ENCODE peak calls at places on chromosomes 4 and X, in six cellular contexts. D, I, B, Q, G and O are unnamed samples. For H3K27me3, the result is how much of the 10 kb centered on the place peaks cover.

GRCh38 chrX:4935387-4935786 is 1221.9 kb upstream of the PRKX start:
- DNase-seq in D (no peak), I (no peak), Q (no peak), B (no peak), G (no peak), O (no peak)

GRCh38 chrX:38379088-38379487 is 26.7 kb downstream of the OTC start:
- DNase-seq in Q (no peak), B (no peak), I (no peak), G (no peak), D (no peak), O (no peak)

GRCh38 chrX:155069414-155069813 is 1.5 kb downstream of the CMC4 start:
- DNase-seq in I (no peak), G (no peak), B (no peak), Q (no peak), D (no peak), O (no peak)

GRCh38 chr4:148330161-148330560 is 112.1 kb downstream of the NR3C2 start:
- DNase-seq in I (no peak), D (no peak), B (no peak), Q (no peak), G (no peak), O (no peak)

GRCh38 chr4:2354127-2354526 is 64.3 kb downstream of the ZFYVE28 start:
- DNase-seq in B (peak), G (peak), D (peak), I (no peak), Q (no peak), O (no peak)

GRCh38 chr4:156830356-156830755 is 141.2 kb downstream of the PDGFC start:
- DNase-seq in I (no peak), D (peak), B (no peak), G (no peak), Q (no peak), O (no peak)

GRCh38 chr4:6395466-6396228 is 76.8 kb downstream of the PPP2R2C start:
- DNase-seq in G (peak), D (no peak), Q (no peak), I (no peak), B (no peak), O (no peak)

GRCh38 chrX:10496345-10496965 is 123.9 kb downstream of the MID1 start:
- DNase-seq in I (no peak), Q (no peak), D (peak), G (no peak), B (no peak), O (no peak)

GRCh38 chrX:125150231-125150630 is 169.4 kb upstream of the TEX13C start:
- DNase-seq in Q (no peak), I (no peak), B (no peak), D (no peak), G (no peak), O (no peak)

GRCh38 chr4:100581337-100581736 is 63.5 kb upstream of the EMCN start:
- DNase-seq in B (no peak), I (no peak), G (no peak), D (no peak), Q (no peak), O (no peak)

GRCh38 chr4:46889410-46889809 is 19.6 kb downstream of the COX7B2 start:
- DNase-seq in I (no peak), D (no peak), B (no peak), Q (no peak), G (no peak), O (no peak)

DNA sequence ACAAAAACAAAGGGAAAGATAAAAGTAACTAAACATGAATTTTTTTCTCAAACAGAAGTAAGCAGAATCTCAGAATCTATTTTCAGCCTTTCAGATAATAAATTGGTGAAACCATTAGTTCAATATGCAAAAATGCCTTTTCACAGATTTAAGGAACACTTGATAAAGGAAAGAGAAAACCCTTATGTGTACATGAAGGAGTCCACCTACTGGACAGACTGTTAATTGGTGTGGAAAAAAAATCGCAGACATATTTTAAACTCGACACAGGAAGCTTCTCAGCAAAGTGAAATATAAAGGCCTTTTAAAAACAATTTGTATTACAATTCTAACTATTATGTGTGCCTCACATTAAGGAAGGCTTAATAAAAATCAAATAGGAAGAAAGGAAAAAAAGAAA is 22.3 kb downstream of the COX7B2 start:
- DNase-seq in G (no peak), D (peak), I (no peak), B (no peak), Q (no peak), O (no peak)
- H3K4me3 ChIP-seq in G (no peak), D (no peak), I (no peak), B (no peak), Q (no peak), O (no peak)

GRCh38 chr4:26326791-26327190 is 6.0 kb downstream of the RBPJ start:
- DNase-seq in D (peak), B (no peak), Q (no peak), G (no peak), I (no peak), O (no peak)
- H3K27ac ChIP-seq in D (peak), B (no peak), Q (no peak), G (no peak), I (no peak), O (no peak)

DNA sequence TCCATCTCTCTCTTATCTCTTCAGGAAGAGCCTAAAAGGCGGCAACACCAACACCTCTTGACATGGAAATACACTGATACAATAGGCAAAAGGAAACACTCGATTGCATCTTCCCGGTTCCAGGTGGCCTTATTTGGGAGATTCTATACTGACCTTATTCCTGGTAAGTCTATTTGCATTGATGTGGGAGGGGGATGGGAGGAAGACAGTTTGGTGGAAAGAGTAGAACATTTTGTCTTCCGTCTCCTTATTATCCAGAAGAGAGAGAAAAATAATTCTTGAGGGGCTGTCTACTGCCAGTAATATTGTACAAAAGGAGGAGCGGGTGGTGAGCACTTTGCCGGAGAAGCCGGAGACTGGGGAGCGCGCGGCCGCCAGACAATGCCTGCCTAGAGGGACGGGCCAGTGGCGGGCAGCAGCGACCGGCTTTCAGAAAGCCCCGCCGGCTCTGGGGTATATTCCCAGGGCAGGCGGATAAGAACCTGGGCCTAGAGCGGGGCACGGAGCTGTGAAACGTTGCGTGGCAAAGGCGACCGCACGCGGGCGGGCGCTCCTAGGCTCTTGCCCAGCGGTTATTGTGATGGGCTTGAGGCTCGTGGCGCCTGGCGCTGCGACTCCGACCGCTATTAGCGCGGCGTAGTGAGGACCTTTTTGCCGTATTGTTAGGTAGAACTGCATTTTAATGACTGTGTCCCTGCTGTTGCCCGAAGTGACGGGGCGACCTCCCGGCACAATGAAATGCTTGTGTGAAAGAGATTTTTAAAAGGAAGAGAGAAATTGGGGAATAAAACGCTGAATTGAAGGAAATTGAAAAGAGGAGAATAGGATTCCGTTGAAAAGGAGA is 520 bp downstream of the PRDM8 start:
- DNase-seq in B (no peak), G (peak), I (no peak), D (no peak), Q (no peak), O (peak)
- H3K27me3 ChIP-seq in B (under half), G (half or more), I (half or more), D (under half), Q (under half), O (under half)

GRCh38 chr4:982291-982690 is 4.6 kb upstream of the IDUA start:
- DNase-seq in B (no peak), D (no peak), I (no peak), G (peak), Q (no peak), O (no peak)

GRCh38 chr4:982814-983213 is 4.0 kb upstream of the IDUA start:
- DNase-seq in Q (no peak), B (no peak), I (no peak), G (peak), D (no peak), O (no peak)

GRCh38 chr4:986428-986948 is 356 bp upstream of the IDUA start:
- DNase-seq in B (no peak), D (no peak), I (no peak), Q (no peak), G (no peak), O (no peak)

GRCh38 chr4:985123-985830 is 1.6 kb upstream of the IDUA start:
- DNase-seq in G (peak), D (peak), B (peak), Q (peak), I (no peak), O (peak)

GRCh38 chr4:984336-985054 is 2.3 kb upstream of the IDUA start:
- DNase-seq in Q (no peak), D (no peak), I (no peak), B (no peak), G (peak), O (no peak)
- H3K4me3 ChIP-seq in Q (peak), D (no peak), I (peak), B (peak), G (peak), O (peak)

GRCh38 chr4:152462047-152462446 is 73.8 kb downstream of the FBXW7 start:
- DNase-seq in I (no peak), G (no peak), D (no peak), B (peak), Q (no peak), O (no peak)
- H3K27ac ChIP-seq in I (no peak), G (no peak), D (no peak), B (peak), Q (no peak), O (no peak)

GRCh38 chr4:8108261-8108660 is 50.4 kb downstream of the ABLIM2 start:
- DNase-seq in I (no peak), Q (no peak), B (no peak), G (peak), D (no peak), O (no peak)
- H3K27me3 ChIP-seq in I (under half), Q (under half), B (under half), G (under half), D (under half), O (under half)

GRCh38 chr4:122152699-122153328 is 683 bp downstream of the BLTP1 start:
- DNase-seq in I (no peak), D (peak), Q (no peak), G (peak), B (peak), O (peak)
- H3K4me3 ChIP-seq in I (peak), D (peak), Q (peak), G (peak), B (peak), O (peak)

GRCh38 chr4:145935253-145936141 is 3.1 kb downstream of the ZNF827 start:
- DNase-seq in D (peak), B (no peak), G (no peak), I (no peak), Q (no peak), O (peak)

GRCh38 chr4:145934434-145935047 is 4.1 kb downstream of the ZNF827 start:
- DNase-seq in I (no peak), D (no peak), B (no peak), G (no peak), Q (no peak), O (no peak)

GRCh38 chr4:145930592-145930991 is 8.0 kb downstream of the ZNF827 start:
- DNase-seq in D (peak), Q (no peak), G (no peak), B (no peak), I (no peak), O (peak)

GRCh38 chr4:145931403-145931802 is 7.2 kb downstream of the ZNF827 start:
- DNase-seq in D (no peak), G (no peak), B (no peak), Q (no peak), I (no peak), O (no peak)

GRCh38 chr4:145933134-145933533 is 5.5 kb downstream of the ZNF827 start:
- DNase-seq in Q (no peak), D (no peak), G (no peak), I (no peak), B (no peak), O (no peak)
- H3K27ac ChIP-seq in Q (no peak), D (no peak), G (no peak), I (no peak), B (no peak), O (no peak)

DNA sequence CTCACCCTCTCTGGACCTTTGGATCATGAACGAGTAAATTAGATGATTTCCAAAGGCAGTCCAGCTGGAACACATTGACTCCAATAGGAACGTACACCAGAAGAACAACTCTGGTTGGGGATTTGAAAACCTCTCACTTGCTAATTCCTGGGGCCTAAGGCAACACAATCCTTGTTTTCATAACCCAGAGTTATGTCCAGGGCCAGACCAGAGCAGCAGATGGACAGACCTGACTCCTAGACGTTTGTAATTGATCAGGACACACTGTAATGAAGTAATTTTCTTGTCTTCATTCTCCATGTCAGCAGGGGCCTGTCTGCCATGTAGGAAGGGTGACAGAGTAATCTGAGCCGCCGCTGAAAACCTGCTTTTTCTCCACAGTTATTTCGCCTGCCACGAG is 283.9 kb downstream of the IDS start:
- DNase-seq in I (no peak), Q (no peak), B (no peak), D (no peak), G (no peak), O (no peak)
- H3K27me3 ChIP-seq in I (under half), Q (under half), B (under half), D (under half), G (under half), O (under half)

DNA sequence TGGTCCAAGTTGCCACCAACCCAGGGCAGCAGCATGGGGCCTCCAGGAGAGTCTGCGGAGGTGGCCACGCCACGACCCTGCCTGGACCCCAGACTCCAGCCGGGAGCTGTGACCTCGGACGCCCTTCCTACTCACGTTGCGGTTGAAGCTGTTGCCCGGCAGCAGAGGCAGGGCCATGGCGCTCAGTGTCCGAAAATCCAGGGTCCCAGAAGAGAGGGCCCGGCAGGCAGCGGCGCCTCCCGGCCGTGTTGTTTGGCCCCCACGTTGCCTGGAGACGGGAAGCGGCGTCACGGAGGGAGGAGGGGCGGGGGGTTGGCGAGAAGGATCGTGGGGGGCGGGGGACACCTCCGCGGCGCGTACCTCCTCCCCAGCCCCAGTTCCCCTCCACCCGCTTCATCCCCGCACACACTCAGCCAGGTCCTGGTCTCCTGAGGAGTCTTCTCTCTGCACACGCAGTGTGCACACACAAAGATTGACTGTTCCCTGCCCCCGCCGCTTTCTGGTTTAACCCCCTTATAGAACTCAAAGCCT is at the start of gene EFHC2:
- DNase-seq in D (peak), G (peak), Q (peak), B (no peak), I (peak), O (peak)
- H3K4me3 ChIP-seq in D (peak), G (peak), Q (peak), B (peak), I (peak), O (peak)